ENCODE peak calls at places on chromosome 21, in ten cellular contexts. One of them, this sample, is unnamed.

GRCh38 chr21:41680444-41681335 is 86.2 kb downstream of the RIPK4 start:
- DNase-seq in NCI-H748 treated with DMSO at 0.1 percent for 48 hours: no peak
- DNase-seq in NCI-H1436: no peak
- DNase-seq in activated naive CD4-positive, alpha-beta T cell treated with Interleukin-2 at 50 U/mL for 16 hours: no peak
- DNase-seq in NB4: no peak
- DNase-seq in HEK293T: no peak
- DNase-seq in stimulated activated CD8-positive, alpha-beta memory T cell treated with anti-CD3 and anti-CD28 coated beads, Interleukin-7, amount 100 ng/mL, for 1 hour: no peak
- DNase-seq in RWPE1: no peak
- DNase-seq in HCEC 1CT: no peak
- DNase-seq in head of caudate nucleus: no peak
- DNase-seq in this sample: no peak

GRCh38 chr21:32956257-32956656 is 69.5 kb upstream of the OLIG2 start:
- DNase-seq in HCEC 1CT: no peak
- DNase-seq in HEK293T: no peak
- DNase-seq in head of caudate nucleus: no peak
- DNase-seq in RWPE1: no peak
- DNase-seq in stimulated activated CD8-positive, alpha-beta memory T cell treated with anti-CD3 and anti-CD28 coated beads, Interleukin-7, amount 100 ng/mL, for 1 hour: no peak
- DNase-seq in NCI-H748 treated with DMSO at 0.1 percent for 48 hours: no peak
- DNase-seq in NB4: no peak
- DNase-seq in NCI-H1436: no peak
- DNase-seq in activated naive CD4-positive, alpha-beta T cell treated with Interleukin-2 at 50 U/mL for 16 hours: no peak
- DNase-seq in this sample: no peak

GRCh38 chr21:22791986-22792560 is 1793.9 kb downstream of the NCAM2 start:
- DNase-seq in HEK293T: peak; percentile 31
- DNase-seq in activated naive CD4-positive, alpha-beta T cell treated with Interleukin-2 at 50 U/mL for 16 hours: no peak
- DNase-seq in stimulated activated CD8-positive, alpha-beta memory T cell treated with anti-CD3 and anti-CD28 coated beads, Interleukin-7, amount 100 ng/mL, for 1 hour: no peak
- DNase-seq in NCI-H1436: peak; percentile 31
- DNase-seq in RWPE1: peak; percentile 22
- DNase-seq in NCI-H748 treated with DMSO at 0.1 percent for 48 hours: peak; percentile 77
- DNase-seq in NB4: peak; percentile 49
- DNase-seq in HCEC 1CT: peak; percentile 10
- DNase-seq in head of caudate nucleus: peak; percentile 59
- DNase-seq in this sample: peak; percentile 77

GRCh38 chr21:35578831-35579470 is 481.4 kb downstream of the SETD4 start:
- DNase-seq in HEK293T: no peak
- DNase-seq in activated naive CD4-positive, alpha-beta T cell treated with Interleukin-2 at 50 U/mL for 16 hours: peak; percentile 28
- DNase-seq in HCEC 1CT: peak; percentile 74
- DNase-seq in NCI-H1436: no peak
- DNase-seq in head of caudate nucleus: peak; percentile 19
- DNase-seq in RWPE1: no peak
- DNase-seq in NCI-H748 treated with DMSO at 0.1 percent for 48 hours: no peak
- DNase-seq in stimulated activated CD8-positive, alpha-beta memory T cell treated with anti-CD3 and anti-CD28 coated beads, Interleukin-7, amount 100 ng/mL, for 1 hour: no peak
- DNase-seq in NB4: no peak
- DNase-seq in this sample: peak; percentile 45

GRCh38 chr21:35525443-35525842 is 476.3 kb upstream of the RUNX1 start:
- DNase-seq in NCI-H748 treated with DMSO at 0.1 percent for 48 hours: no peak
- DNase-seq in HEK293T: no peak
- DNase-seq in NB4: peak; percentile 71
- DNase-seq in NCI-H1436: no peak
- DNase-seq in head of caudate nucleus: no peak
- DNase-seq in activated naive CD4-positive, alpha-beta T cell treated with Interleukin-2 at 50 U/mL for 16 hours: no peak
- DNase-seq in HCEC 1CT: peak; percentile 79
- DNase-seq in stimulated activated CD8-positive, alpha-beta memory T cell treated with anti-CD3 and anti-CD28 coated beads, Interleukin-7, amount 100 ng/mL, for 1 hour: no peak
- DNase-seq in RWPE1: peak; percentile 11
- DNase-seq in this sample: no peak

GRCh38 chr21:33133912-33134311 is 64.0 kb downstream of the OLIG1 start:
- DNase-seq in NB4: no peak
- DNase-seq in NCI-H1436: no peak
- DNase-seq in activated naive CD4-positive, alpha-beta T cell treated with Interleukin-2 at 50 U/mL for 16 hours: no peak
- DNase-seq in HCEC 1CT: no peak
- DNase-seq in RWPE1: no peak
- DNase-seq in HEK293T: no peak
- DNase-seq in NCI-H748 treated with DMSO at 0.1 percent for 48 hours: no peak
- DNase-seq in stimulated activated CD8-positive, alpha-beta memory T cell treated with anti-CD3 and anti-CD28 coated beads, Interleukin-7, amount 100 ng/mL, for 1 hour: no peak
- DNase-seq in head of caudate nucleus: no peak
- DNase-seq in this sample: no peak

GRCh38 chr21:37565530-37566223 is 199.1 kb downstream of the DYRK1A start:
- DNase-seq in stimulated activated CD8-positive, alpha-beta memory T cell treated with anti-CD3 and anti-CD28 coated beads, Interleukin-7, amount 100 ng/mL, for 1 hour: no peak
- DNase-seq in NCI-H1436: no peak
- DNase-seq in activated naive CD4-positive, alpha-beta T cell treated with Interleukin-2 at 50 U/mL for 16 hours: no peak
- DNase-seq in HCEC 1CT: peak; percentile 72
- DNase-seq in NCI-H748 treated with DMSO at 0.1 percent for 48 hours: no peak
- DNase-seq in HEK293T: no peak
- DNase-seq in head of caudate nucleus: peak; percentile 53
- DNase-seq in NB4: peak; percentile 22
- DNase-seq in RWPE1: no peak
- DNase-seq in this sample: peak; percentile 49

GRCh38 chr21:14603202-14603601 is 57.1 kb upstream of the SAMSN1 start:
- DNase-seq in NCI-H748 treated with DMSO at 0.1 percent for 48 hours: no peak
- DNase-seq in stimulated activated CD8-positive, alpha-beta memory T cell treated with anti-CD3 and anti-CD28 coated beads, Interleukin-7, amount 100 ng/mL, for 1 hour: no peak
- DNase-seq in HCEC 1CT: no peak
- DNase-seq in NCI-H1436: no peak
- DNase-seq in head of caudate nucleus: no peak
- DNase-seq in HEK293T: no peak
- DNase-seq in activated naive CD4-positive, alpha-beta T cell treated with Interleukin-2 at 50 U/mL for 16 hours: no peak
- DNase-seq in NB4: peak; percentile 37
- DNase-seq in RWPE1: peak; percentile 16
- DNase-seq in this sample: peak; percentile 93

GRCh38 chr21:44829507-44830092 is 11.7 kb upstream of the SUMO3 start:
- DNase-seq in RWPE1: no peak
- DNase-seq in NCI-H1436: no peak
- DNase-seq in head of caudate nucleus: no peak
- DNase-seq in HEK293T: no peak
- DNase-seq in activated naive CD4-positive, alpha-beta T cell treated with Interleukin-2 at 50 U/mL for 16 hours: no peak
- DNase-seq in HCEC 1CT: no peak
- DNase-seq in NCI-H748 treated with DMSO at 0.1 percent for 48 hours: no peak
- DNase-seq in NB4: no peak
- DNase-seq in stimulated activated CD8-positive, alpha-beta memory T cell treated with anti-CD3 and anti-CD28 coated beads, Interleukin-7, amount 100 ng/mL, for 1 hour: no peak
- DNase-seq in this sample: no peak

GRCh38 chr21:37829447-37829846 is 86.8 kb downstream of the KCNJ6 start:
- DNase-seq in HEK293T: no peak
- DNase-seq in activated naive CD4-positive, alpha-beta T cell treated with Interleukin-2 at 50 U/mL for 16 hours: no peak
- DNase-seq in HCEC 1CT: peak; percentile 55
- DNase-seq in NB4: peak; percentile 15
- DNase-seq in NCI-H748 treated with DMSO at 0.1 percent for 48 hours: no peak
- DNase-seq in stimulated activated CD8-positive, alpha-beta memory T cell treated with anti-CD3 and anti-CD28 coated beads, Interleukin-7, amount 100 ng/mL, for 1 hour: no peak
- DNase-seq in NCI-H1436: no peak
- DNase-seq in head of caudate nucleus: no peak
- DNase-seq in RWPE1: peak; percentile 51
- DNase-seq in this sample: no peak

GRCh38 chr21:36839123-36839522 is 127.3 kb downstream of the HLCS start:
- DNase-seq in NCI-H1436: no peak
- DNase-seq in HCEC 1CT: peak; percentile 48
- DNase-seq in activated naive CD4-positive, alpha-beta T cell treated with Interleukin-2 at 50 U/mL for 16 hours: no peak
- DNase-seq in head of caudate nucleus: no peak
- DNase-seq in stimulated activated CD8-positive, alpha-beta memory T cell treated with anti-CD3 and anti-CD28 coated beads, Interleukin-7, amount 100 ng/mL, for 1 hour: no peak
- DNase-seq in RWPE1: no peak
- DNase-seq in NB4: no peak
- DNase-seq in HEK293T: no peak
- DNase-seq in NCI-H748 treated with DMSO at 0.1 percent for 48 hours: peak; percentile 40
- DNase-seq in this sample: peak; percentile 87

GRCh38 chr21:37758997-37759396 is 157.3 kb downstream of the KCNJ6 start:
- DNase-seq in head of caudate nucleus: no peak
- DNase-seq in HEK293T: peak; percentile 55
- DNase-seq in stimulated activated CD8-positive, alpha-beta memory T cell treated with anti-CD3 and anti-CD28 coated beads, Interleukin-7, amount 100 ng/mL, for 1 hour: no peak
- DNase-seq in RWPE1: peak; percentile 38
- DNase-seq in NCI-H748 treated with DMSO at 0.1 percent for 48 hours: peak; percentile 13
- DNase-seq in NCI-H1436: peak; percentile 21
- DNase-seq in HCEC 1CT: peak; percentile 49
- DNase-seq in NB4: peak; percentile 40
- DNase-seq in activated naive CD4-positive, alpha-beta T cell treated with Interleukin-2 at 50 U/mL for 16 hours: no peak
- DNase-seq in this sample: peak; percentile 77

GRCh38 chr21:35096959-35097358 is 47.9 kb upstream of the RUNX1 start:
- DNase-seq in RWPE1: no peak
- DNase-seq in NCI-H1436: no peak
- DNase-seq in NB4: no peak
- DNase-seq in head of caudate nucleus: no peak
- DNase-seq in activated naive CD4-positive, alpha-beta T cell treated with Interleukin-2 at 50 U/mL for 16 hours: peak; percentile 11
- DNase-seq in HEK293T: no peak
- DNase-seq in stimulated activated CD8-positive, alpha-beta memory T cell treated with anti-CD3 and anti-CD28 coated beads, Interleukin-7, amount 100 ng/mL, for 1 hour: no peak
- DNase-seq in HCEC 1CT: no peak
- DNase-seq in NCI-H748 treated with DMSO at 0.1 percent for 48 hours: no peak
- DNase-seq in this sample: no peak

GRCh38 chr21:36310016-36310415 is 10.0 kb upstream of the MORC3 start:
- DNase-seq in activated naive CD4-positive, alpha-beta T cell treated with Interleukin-2 at 50 U/mL for 16 hours: peak; percentile 59
- DNase-seq in NB4: no peak
- DNase-seq in stimulated activated CD8-positive, alpha-beta memory T cell treated with anti-CD3 and anti-CD28 coated beads, Interleukin-7, amount 100 ng/mL, for 1 hour: no peak
- DNase-seq in RWPE1: no peak
- DNase-seq in NCI-H1436: no peak
- DNase-seq in head of caudate nucleus: no peak
- DNase-seq in HCEC 1CT: no peak
- DNase-seq in NCI-H748 treated with DMSO at 0.1 percent for 48 hours: no peak
- DNase-seq in HEK293T: no peak
- DNase-seq in this sample: no peak

GRCh38 chr21:38979271-38980196 is 173.8 kb downstream of the ETS2 start:
- DNase-seq in head of caudate nucleus: no peak
- DNase-seq in activated naive CD4-positive, alpha-beta T cell treated with Interleukin-2 at 50 U/mL for 16 hours: no peak
- DNase-seq in stimulated activated CD8-positive, alpha-beta memory T cell treated with anti-CD3 and anti-CD28 coated beads, Interleukin-7, amount 100 ng/mL, for 1 hour: no peak
- DNase-seq in NB4: peak; percentile 64
- DNase-seq in NCI-H748 treated with DMSO at 0.1 percent for 48 hours: no peak
- DNase-seq in RWPE1: no peak
- DNase-seq in HCEC 1CT: peak; percentile 71
- DNase-seq in NCI-H1436: no peak
- DNase-seq in HEK293T: no peak
- DNase-seq in this sample: peak; percentile 47

GRCh38 chr21:46108827-46109226 is 10.9 kb downstream of the COL6A2 start:
- DNase-seq in NCI-H748 treated with DMSO at 0.1 percent for 48 hours: no peak
- DNase-seq in NCI-H1436: no peak
- DNase-seq in RWPE1: no peak
- DNase-seq in stimulated activated CD8-positive, alpha-beta memory T cell treated with anti-CD3 and anti-CD28 coated beads, Interleukin-7, amount 100 ng/mL, for 1 hour: no peak
- DNase-seq in NB4: no peak
- DNase-seq in HEK293T: no peak
- DNase-seq in head of caudate nucleus: no peak
- DNase-seq in activated naive CD4-positive, alpha-beta T cell treated with Interleukin-2 at 50 U/mL for 16 hours: no peak
- DNase-seq in HCEC 1CT: no peak
- DNase-seq in this sample: no peak